ENCODE peak calls at places on chromosomes 16 and 17, in five cellular contexts. X is H1, Z is GM12878, R is HepG2, N is K562. E is an unnamed sample.

GRCh38 chr17:75488693-75489510 is 26.4 kb downstream of the CASKIN2 start:
- DNase-seq in X (no peak), Z (no peak), R (no peak), N (no peak), E (no peak)

GRCh38 chr17:2122641-2123302 is 67.9 kb downstream of the HIC1 start:
- DNase-seq in X (no peak), Z (no peak), R (no peak), N (no peak), E (no peak)

GRCh38 chr17:80064696-80065095 is 28.3 kb downstream of the CCDC40 start:
- DNase-seq in X (no peak), Z (no peak), R (no peak), N (no peak), E (no peak)

GRCh38 chr17:4206945-4207344 is 56.8 kb downstream of the ANKFY1 start:
- DNase-seq in X (no peak), Z (no peak), R (no peak), N (peak; percentile 5), E (no peak)

GRCh38 chr17:72516772-72517399 is 396.1 kb downstream of the SOX9 start:
- DNase-seq in X (no peak), Z (no peak), R (peak; percentile 72), N (no peak), E (peak; percentile 59)

GRCh38 chr17:74512624-74513084 is 18.6 kb downstream of the CD300LB start:
- DNase-seq in X (no peak), Z (peak; percentile 26), R (no peak), N (no peak), E (peak; percentile 15)

GRCh38 chr16:81549547-81550411 is 105.2 kb downstream of the CMIP start:
- DNase-seq in X (no peak), Z (no peak), R (no peak), N (no peak), E (no peak)

GRCh38 chr16:29313559-29313887 is 93.0 kb downstream of the NPIPB11 start:
- DNase-seq in X (no peak), Z (no peak), R (no peak), N (no peak), E (no peak)

GRCh38 chr17:7191571-7192270 is 12.6 kb upstream of the ASGR1 start:
- DNase-seq in X (peak; percentile 53), Z (no peak), R (peak; percentile 50), N (peak; percentile 44), E (peak; percentile 82)

GRCh38 chr17:66702106-66702936 is 132.6 kb upstream of the CACNG5 start:
- DNase-seq in X (no peak), Z (no peak), R (peak; percentile 15), N (no peak), E (no peak)
- TF ChIP-seq KDM1A in X (no peak), Z (no peak), R (no peak), N (no peak), E (no peak)

GRCh38 chr17:39699818-39700147 is at the start of gene ERBB2:
- DNase-seq in X (no peak), Z (no peak), R (peak; percentile 64), N (no peak), E (peak; percentile 92)
- TF ChIP-seq KDM1A in X (no peak), Z (no peak), R (no peak), N (no peak), E (no peak)

GRCh38 chr17:28982191-28982793 is 23.5 kb downstream of the SEZ6 start:
- DNase-seq in X (no peak), Z (peak; percentile 64), R (peak; percentile 18), N (no peak), E (no peak)
- TF ChIP-seq KDM1A in X (no peak), Z (no peak), R (no peak), N (no peak), E (no peak)

GRCh38 chr16:84361546-84361945 is 6.8 kb upstream of the ATP2C2 start:
- DNase-seq in X (no peak), Z (no peak), R (no peak), N (no peak), E (no peak)

GRCh38 chr16:84358601-84359295 is 9.6 kb upstream of the ATP2C2 start:
- DNase-seq in X (no peak), Z (no peak), R (no peak), N (no peak), E (no peak)

GRCh38 chr16:84359326-84359725 is 9.0 kb upstream of the ATP2C2 start:
- DNase-seq in X (no peak), Z (no peak), R (no peak), N (no peak), E (no peak)

GRCh38 chr16:84360748-84361147 is 7.6 kb upstream of the ATP2C2 start:
- DNase-seq in X (no peak), Z (no peak), R (no peak), N (no peak), E (no peak)

GRCh38 chr16:84360170-84360569 is 8.2 kb upstream of the ATP2C2 start:
- DNase-seq in X (no peak), Z (no peak), R (no peak), N (no peak), E (no peak)
- TF ChIP-seq KDM1A in X (no peak), Z (no peak), R (no peak), N (no peak), E (no peak)

DNA sequence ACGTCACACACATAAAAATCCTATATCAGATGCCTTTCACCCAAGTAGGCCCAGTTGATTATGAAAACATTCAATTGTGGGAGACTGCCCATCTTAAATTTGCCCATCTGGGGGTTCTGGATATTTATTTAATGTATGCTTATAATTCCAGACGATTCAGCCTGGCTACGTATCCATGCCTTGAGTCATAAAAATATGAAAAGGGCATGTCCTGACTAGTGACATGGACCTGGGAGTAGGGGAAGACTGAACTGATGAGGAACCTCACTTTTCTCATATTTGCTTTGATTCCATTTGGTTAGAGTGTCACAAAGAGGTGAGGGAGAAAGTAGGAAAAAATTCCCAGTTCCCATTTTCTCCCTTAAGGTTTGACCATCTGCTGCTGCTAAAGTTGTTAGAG is 122.5 kb upstream of the GNAO1 start:
- DNase-seq in X (no peak), Z (no peak), R (no peak), N (no peak), E (no peak)
- TF ChIP-seq KDM1A in X (no peak), Z (no peak), R (no peak), N (no peak), E (no peak)

GRCh38 chr16:23244122-23244521 is 58.0 kb upstream of the SCNN1B start:
- DNase-seq in X (no peak), Z (no peak), R (no peak), N (peak; percentile 10), E (no peak)

GRCh38 chr16:23240994-23241393 is 58.4 kb downstream of the SCNN1G start:
- DNase-seq in X (no peak), Z (no peak), R (peak; percentile 49), N (no peak), E (no peak)

GRCh38 chr16:23249830-23250229 is 52.3 kb upstream of the SCNN1B start:
- DNase-seq in X (no peak), Z (no peak), R (no peak), N (no peak), E (no peak)

GRCh38 chr16:23248261-23249194 is 53.6 kb upstream of the SCNN1B start:
- DNase-seq in X (no peak), Z (no peak), R (no peak), N (no peak), E (no peak)

DNA sequence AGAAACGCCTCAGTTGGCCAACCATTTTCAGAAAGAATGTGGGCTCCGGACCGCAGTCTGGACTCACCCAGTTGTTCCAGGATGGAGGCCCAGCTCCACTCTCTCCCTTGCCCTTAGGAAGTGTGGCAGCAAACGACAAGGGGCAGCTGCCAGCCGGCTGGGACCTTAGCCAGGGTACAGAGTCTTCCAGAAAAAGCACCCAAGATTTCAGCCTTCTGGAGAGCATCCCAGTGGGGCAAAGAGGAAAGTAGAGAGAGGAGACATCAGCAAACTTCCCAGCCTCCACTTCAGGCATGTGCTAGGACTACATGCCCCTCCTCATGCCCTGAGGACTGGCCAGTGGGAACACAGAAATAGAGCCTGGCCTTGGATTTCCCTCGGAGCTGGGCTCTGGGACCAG is 56.8 kb upstream of the SCNN1B start:
- DNase-seq in X (no peak), Z (no peak), R (no peak), N (no peak), E (no peak)
- TF ChIP-seq KDM1A in X (no peak), Z (no peak), R (no peak), N (no peak), E (no peak)

GRCh38 chr17:44204453-44204882 is 4.8 kb upstream of the ATXN7L3 start:
- DNase-seq in X (no peak), Z (no peak), R (no peak), N (peak; percentile 80), E (no peak)
- TF ChIP-seq KDM1A in X (no peak), Z (no peak), R (no peak), N (peak; percentile 42), E (no peak)

E was measured in A549.